ENCODE peak calls at places on chromosomes 5 and 9, in eight cellular contexts. One of them, this sample, is unnamed.
A peak's percentile ranks its signal among the peaks of the same experiment; 100 is the strongest.

GRCh38 chr9:33867747-33868429 is 50.9 kb downstream of the UBE2R2 start:
- DNase-seq in A549: no peak
- DNase-seq in HepG2: no peak
- DNase-seq in stomach: no peak
- DNase-seq in suprapubic skin: peak; percentile 83
- DNase-seq in K562: no peak
- DNase-seq in tibial nerve: peak; percentile 68
- DNase-seq in ovary: peak; percentile 70
- DNase-seq in this sample: peak; percentile 78

GRCh38 chr5:72235725-72236124 is 84.3 kb downstream of the MRPS27 start:
- DNase-seq in stomach: no peak
- DNase-seq in suprapubic skin: no peak
- DNase-seq in tibial nerve: no peak
- DNase-seq in K562: no peak
- DNase-seq in ovary: no peak
- DNase-seq in HepG2: no peak
- DNase-seq in A549: no peak
- DNase-seq in this sample: no peak

GRCh38 chr9:128675382-128675781 is 13.6 kb upstream of the SET start:
- DNase-seq in stomach: no peak
- DNase-seq in tibial nerve: no peak
- DNase-seq in ovary: no peak
- DNase-seq in suprapubic skin: no peak
- DNase-seq in K562: peak; percentile 15
- DNase-seq in HepG2: no peak
- DNase-seq in A549: no peak
- DNase-seq in this sample: no peak

GRCh38 chr5:105506692-105507277 is 1944.2 kb upstream of the NUDT12 start:
- DNase-seq in HepG2: peak; percentile 12
- DNase-seq in tibial nerve: no peak
- DNase-seq in suprapubic skin: no peak
- DNase-seq in stomach: no peak
- DNase-seq in K562: no peak
- DNase-seq in ovary: no peak
- DNase-seq in A549: peak; percentile 18
- DNase-seq in this sample: no peak

GRCh38 chr9:100219347-100219746 is 120.3 kb downstream of the INVS start:
- DNase-seq in K562: no peak
- DNase-seq in ovary: no peak
- DNase-seq in tibial nerve: no peak
- DNase-seq in HepG2: no peak
- DNase-seq in stomach: no peak
- DNase-seq in suprapubic skin: no peak
- DNase-seq in A549: no peak
- DNase-seq in this sample: no peak

GRCh38 chr5:68243251-68243650 is 27.7 kb downstream of the PIK3R1 start:
- DNase-seq in A549: no peak
- DNase-seq in suprapubic skin: no peak
- DNase-seq in ovary: no peak
- DNase-seq in HepG2: no peak
- DNase-seq in K562: no peak
- DNase-seq in tibial nerve: no peak
- DNase-seq in stomach: no peak
- DNase-seq in this sample: no peak

GRCh38 chr5:78056901-78057514 is 237.5 kb downstream of the AP3B1 start:
- DNase-seq in HepG2: no peak
- DNase-seq in K562: no peak
- DNase-seq in stomach: no peak
- DNase-seq in tibial nerve: no peak
- DNase-seq in A549: no peak
- DNase-seq in ovary: no peak
- DNase-seq in suprapubic skin: no peak
- DNase-seq in this sample: no peak

GRCh38 chr9:21402387-21403247 is 6.3 kb upstream of the IFNA8 start:
- DNase-seq in HepG2: no peak
- DNase-seq in tibial nerve: no peak
- DNase-seq in suprapubic skin: no peak
- DNase-seq in ovary: no peak
- DNase-seq in A549: peak; percentile 48
- DNase-seq in stomach: no peak
- DNase-seq in K562: no peak
- DNase-seq in this sample: no peak

GRCh38 chr9:107711528-107711927 is 222.0 kb upstream of the KLF4 start:
- DNase-seq in tibial nerve: no peak
- DNase-seq in A549: peak; percentile 75
- DNase-seq in suprapubic skin: no peak
- DNase-seq in ovary: peak; percentile 14
- DNase-seq in HepG2: no peak
- DNase-seq in K562: no peak
- DNase-seq in stomach: no peak
- DNase-seq in this sample: no peak

GRCh38 chr5:122163151-122164069 is 34.1 kb downstream of the ZNF474 start:
- DNase-seq in K562: no peak
- DNase-seq in ovary: no peak
- DNase-seq in suprapubic skin: no peak
- DNase-seq in A549: peak; percentile 32
- DNase-seq in stomach: no peak
- DNase-seq in HepG2: no peak
- DNase-seq in tibial nerve: no peak
- DNase-seq in this sample: no peak

GRCh38 chr9:7976167-7976755 is 176.7 kb upstream of the DMAC1 start:
- DNase-seq in suprapubic skin: no peak
- DNase-seq in A549: no peak
- DNase-seq in stomach: no peak
- DNase-seq in tibial nerve: no peak
- DNase-seq in ovary: no peak
- DNase-seq in K562: no peak
- DNase-seq in HepG2: no peak
- DNase-seq in this sample: no peak

GRCh38 chr5:151808451-151809169 is 36.9 kb downstream of the G3BP1 start:
- DNase-seq in HepG2: no peak
- DNase-seq in tibial nerve: no peak
- DNase-seq in A549: no peak
- DNase-seq in suprapubic skin: no peak
- DNase-seq in K562: no peak
- DNase-seq in stomach: no peak
- DNase-seq in ovary: no peak
- DNase-seq in this sample: no peak

GRCh38 chr5:179327026-179327735 is 18.1 kb downstream of the ADAMTS2 start:
- DNase-seq in suprapubic skin: no peak
- DNase-seq in HepG2: no peak
- DNase-seq in tibial nerve: no peak
- DNase-seq in ovary: no peak
- DNase-seq in K562: no peak
- DNase-seq in stomach: no peak
- DNase-seq in A549: no peak
- DNase-seq in this sample: peak; percentile 64

GRCh38 chr5:179326176-179326997 is 18.9 kb downstream of the ADAMTS2 start:
- DNase-seq in tibial nerve: peak; percentile 86
- DNase-seq in A549: no peak
- DNase-seq in stomach: no peak
- DNase-seq in K562: peak; percentile 78
- DNase-seq in HepG2: no peak
- DNase-seq in ovary: peak; percentile 85
- DNase-seq in suprapubic skin: no peak
- DNase-seq in this sample: peak; percentile 94

GRCh38 chr5:179324760-179325295 is 20.4 kb downstream of the ADAMTS2 start:
- DNase-seq in ovary: no peak
- DNase-seq in K562: no peak
- DNase-seq in HepG2: no peak
- DNase-seq in stomach: no peak
- DNase-seq in tibial nerve: no peak
- DNase-seq in A549: no peak
- DNase-seq in suprapubic skin: peak; percentile 18
- DNase-seq in this sample: peak; percentile 53

GRCh38 chr5:179323026-179323571 is 22.2 kb downstream of the ADAMTS2 start:
- DNase-seq in tibial nerve: no peak
- DNase-seq in suprapubic skin: peak; percentile 54
- DNase-seq in A549: no peak
- DNase-seq in K562: no peak
- DNase-seq in stomach: no peak
- DNase-seq in ovary: no peak
- DNase-seq in HepG2: no peak
- DNase-seq in this sample: peak; percentile 48

DNA sequence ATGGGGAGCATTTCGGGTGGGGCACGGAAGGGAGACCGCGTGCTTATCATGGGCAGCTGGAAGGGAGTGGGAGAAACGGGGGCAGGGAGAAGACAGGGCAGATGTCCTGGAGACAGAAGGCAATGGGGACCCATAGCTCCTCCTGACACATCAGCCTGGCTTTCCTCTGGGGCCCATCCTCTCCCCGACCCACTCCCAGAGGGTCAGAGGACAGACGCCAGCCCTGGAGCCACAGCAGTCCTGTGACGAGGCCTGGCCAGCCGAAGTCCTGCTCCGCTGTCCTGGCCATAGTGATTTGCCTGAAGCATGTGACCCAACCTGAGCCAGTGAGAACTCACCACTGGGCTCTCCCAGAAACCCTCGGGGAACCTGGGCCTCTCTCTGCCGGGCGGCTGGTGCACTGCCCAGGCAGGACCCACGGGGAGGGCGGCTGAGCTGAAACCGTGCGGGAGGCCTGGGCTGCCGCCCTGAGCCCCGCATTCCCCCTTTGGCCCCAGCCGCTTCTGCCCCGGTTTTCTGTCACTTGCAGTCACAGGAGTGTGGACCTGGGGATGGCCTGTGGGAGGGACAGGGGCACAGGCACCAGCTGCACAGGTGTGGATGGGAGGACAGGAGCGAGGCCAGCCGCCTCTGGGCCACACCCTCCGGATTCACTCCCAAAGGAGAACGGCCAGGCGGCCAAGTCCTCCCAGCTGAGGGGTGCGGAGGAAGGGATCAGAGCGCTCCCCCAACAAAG is 19.8 kb downstream of the ADAMTS2 start:
- DNase-seq in HepG2: no peak
- DNase-seq in K562: no peak
- DNase-seq in tibial nerve: no peak
- DNase-seq in ovary: no peak
- DNase-seq in A549: no peak
- DNase-seq in stomach: no peak
- DNase-seq in suprapubic skin: no peak
- DNase-seq in this sample: peak; percentile 65
- H3K4me3 ChIP-seq in HepG2: no peak overlapping the region
- H3K4me3 ChIP-seq in K562: no peak overlapping the region
- H3K4me3 ChIP-seq in tibial nerve: no peak overlapping the region
- H3K4me3 ChIP-seq in ovary: no peak overlapping the region
- H3K4me3 ChIP-seq in A549: no peak overlapping the region
- H3K4me3 ChIP-seq in stomach: no peak overlapping the region
- H3K4me3 ChIP-seq in suprapubic skin: no peak overlapping the region
- H3K4me3 ChIP-seq in this sample: no peak overlapping the region

GRCh38 chr5:132372122-132372521 is 2.6 kb downstream of the SLC22A5 start:
- DNase-seq in A549: no peak
- DNase-seq in stomach: no peak
- DNase-seq in HepG2: no peak
- DNase-seq in suprapubic skin: no peak
- DNase-seq in tibial nerve: no peak
- DNase-seq in ovary: no peak
- DNase-seq in K562: no peak
- DNase-seq in this sample: no peak

GRCh38 chr5:132370241-132370820 is 821 bp downstream of the SLC22A5 start:
- DNase-seq in stomach: no peak
- DNase-seq in K562: peak; percentile 36
- DNase-seq in suprapubic skin: no peak
- DNase-seq in HepG2: no peak
- DNase-seq in ovary: no peak
- DNase-seq in tibial nerve: no peak
- DNase-seq in A549: no peak
- DNase-seq in this sample: no peak

GRCh38 chr5:132369012-132369470 is 469 bp upstream of the SLC22A5 start:
- DNase-seq in ovary: no peak
- DNase-seq in K562: no peak
- DNase-seq in A549: no peak
- DNase-seq in suprapubic skin: no peak
- DNase-seq in HepG2: no peak
- DNase-seq in stomach: no peak
- DNase-seq in tibial nerve: no peak
- DNase-seq in this sample: no peak

GRCh38 chr5:132371603-132371994 is 2.1 kb downstream of the SLC22A5 start:
- DNase-seq in K562: no peak
- DNase-seq in suprapubic skin: no peak
- DNase-seq in tibial nerve: no peak
- DNase-seq in stomach: no peak
- DNase-seq in ovary: no peak
- DNase-seq in HepG2: no peak
- DNase-seq in A549: no peak
- DNase-seq in this sample: no peak

DNA sequence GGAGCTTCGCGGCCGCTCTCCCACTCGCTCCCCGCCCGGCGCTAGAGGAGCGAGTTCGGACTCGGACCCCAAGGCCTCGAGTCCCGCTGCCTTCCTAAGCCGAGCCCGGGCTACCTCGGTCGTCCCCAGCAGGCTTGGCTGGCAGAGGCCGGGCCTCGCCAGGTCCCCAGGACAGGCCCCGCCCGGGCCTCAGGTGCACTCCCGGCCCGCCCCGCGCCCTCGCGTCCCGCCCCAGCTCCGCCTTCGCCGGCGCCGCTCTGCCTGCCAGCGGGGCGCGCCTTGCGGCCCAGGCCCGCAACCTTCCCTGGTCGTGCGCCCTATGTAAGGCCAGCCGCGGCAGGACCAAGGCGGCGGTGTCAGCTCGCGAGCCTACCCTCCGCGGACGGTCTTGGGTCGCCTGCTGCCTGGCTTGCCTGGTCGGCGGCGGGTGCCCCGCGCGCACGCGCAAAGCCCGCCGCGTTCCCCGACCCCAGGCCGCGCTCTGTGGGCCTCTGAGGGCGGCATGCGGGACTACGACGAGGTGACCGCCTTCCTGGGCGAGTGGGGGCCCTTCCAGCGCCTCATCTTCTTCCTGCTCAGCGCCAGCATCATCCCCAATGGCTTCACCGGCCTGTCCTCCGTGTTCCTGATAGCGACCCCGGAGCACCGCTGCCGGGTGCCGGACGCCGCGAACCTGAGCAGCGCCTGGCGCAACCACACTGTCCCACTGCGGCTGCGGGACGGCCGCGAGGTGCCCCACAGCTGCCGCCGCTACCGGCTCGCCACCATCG is at the start of gene SLC22A5:
- DNase-seq in A549: peak; percentile 84
- DNase-seq in suprapubic skin: peak; percentile 82
- DNase-seq in stomach: peak; percentile 88
- DNase-seq in tibial nerve: no peak
- DNase-seq in K562: peak; percentile 86
- DNase-seq in ovary: peak; percentile 62
- DNase-seq in HepG2: peak; percentile 62
- DNase-seq in this sample: peak; percentile 74
- TF ChIP-seq POLR2A in A549: peak; percentile 65
- TF ChIP-seq POLR2A in suprapubic skin: peak; percentile 51
- TF ChIP-seq POLR2A in stomach: no peak
- TF ChIP-seq POLR2A in tibial nerve: peak; percentile 52
- TF ChIP-seq POLR2A in K562: peak; percentile 73
- TF ChIP-seq POLR2A in ovary: peak; percentile 14
- TF ChIP-seq POLR2A in HepG2: peak; percentile 72
- TF ChIP-seq POLR2A in this sample: no peak

GRCh38 chr9:124260769-124261603 is 3.2 kb downstream of the NEK6 start:
- DNase-seq in HepG2: peak; percentile 61
- DNase-seq in tibial nerve: no peak
- DNase-seq in A549: peak; percentile 73
- DNase-seq in K562: no peak
- DNase-seq in stomach: peak; percentile 40
- DNase-seq in ovary: no peak
- DNase-seq in suprapubic skin: no peak
- DNase-seq in this sample: no peak
- TF ChIP-seq EP300 in HepG2: no peak
- TF ChIP-seq EP300 in tibial nerve: peak; percentile 13
- TF ChIP-seq EP300 in A549: no peak
- TF ChIP-seq EP300 in K562: no peak
- TF ChIP-seq EP300 in stomach: no peak
- TF ChIP-seq EP300 in ovary: no peak
- TF ChIP-seq EP300 in suprapubic skin: no peak
- TF ChIP-seq EP300 in this sample: no peak

GRCh38 chr5:142322403-142322746 is 2.4 kb downstream of the SPRY4 start:
- DNase-seq in A549: no peak
- DNase-seq in suprapubic skin: no peak
- DNase-seq in tibial nerve: no peak
- DNase-seq in HepG2: no peak
- DNase-seq in K562: no peak
- DNase-seq in ovary: no peak
- DNase-seq in stomach: no peak
- DNase-seq in this sample: no peak
- H3K4me3 ChIP-seq in A549: no peak overlapping the region
- H3K4me3 ChIP-seq in suprapubic skin: peak overlapping the region; percentile 65
- H3K4me3 ChIP-seq in tibial nerve: peak overlapping the region; percentile 50
- H3K4me3 ChIP-seq in HepG2: peak overlapping the region; percentile 98
- H3K4me3 ChIP-seq in K562: peak overlapping the region; percentile 83
- H3K4me3 ChIP-seq in ovary: no peak overlapping the region
- H3K4me3 ChIP-seq in stomach: peak overlapping the region; percentile 57
- H3K4me3 ChIP-seq in this sample: no peak overlapping the region

This sample was measured in sigmoid colon.